ENCODE peak calls at places on chromosomes 3 and 15, in four cellular contexts. X is left ventricle myocardium inferior, B is thoracic aorta, K is coronary artery. Y is an unnamed sample.

GRCh38 chr3:168803536-168803935 is 707.8 kb upstream of the GOLIM4 start:
- DNase-seq in B (no peak), X (no peak), K (no peak), Y (no peak)

GRCh38 chr15:49155110-49155833 is at the start of gene COPS2:
- DNase-seq in K (peak; percentile 95), X (peak; percentile 91), B (peak; percentile 84), Y (peak; percentile 97)

GRCh38 chr3:9183811-9184463 is 65.5 kb downstream of the SRGAP3 start:
- DNase-seq in B (no peak), K (no peak), X (no peak), Y (no peak)

GRCh38 chr3:25820372-25820771 is 30.5 kb downstream of the OXSM start:
- DNase-seq in K (no peak), B (no peak), X (no peak), Y (no peak)

GRCh38 chr15:52011711-52012144 is 7.3 kb upstream of the MAPK6 start:
- DNase-seq in K (no peak), B (no peak), X (no peak), Y (no peak)

GRCh38 chr3:114451561-114452018 is 157.8 kb downstream of the TIGIT start:
- DNase-seq in X (peak; percentile 23), K (no peak), B (no peak), Y (no peak)

GRCh38 chr15:99956022-99956775 is 223.0 kb upstream of the LYSMD4 start:
- DNase-seq in K (peak; percentile 45), X (no peak), B (no peak), Y (no peak)

GRCh38 chr3:184508938-184509337 is 52.6 kb upstream of the EPHB3 start:
- DNase-seq in K (no peak), X (no peak), B (no peak), Y (no peak)

GRCh38 chr3:154759966-154760365 is 320.2 kb upstream of the MME start:
- DNase-seq in K (no peak), X (no peak), B (no peak), Y (no peak)

GRCh38 chr3:46289551-46289950 is 47.3 kb downstream of the CCR3 start:
- DNase-seq in K (no peak), B (no peak), X (no peak), Y (no peak)

GRCh38 chr3:151552589-151552988 is 91.7 kb upstream of the IGSF10 start:
- DNase-seq in B (no peak), K (no peak), X (no peak), Y (no peak)

GRCh38 chr3:183490653-183491052 is 62.2 kb upstream of the MCF2L2 start:
- DNase-seq in X (no peak), B (no peak), K (no peak), Y (no peak)

GRCh38 chr3:12907296-12907695 is 65.9 kb upstream of the RPL32 start:
- DNase-seq in X (no peak), B (no peak), K (no peak), Y (no peak)

GRCh38 chr3:131743126-131743525 is 240.4 kb upstream of the MRPL3 start:
- DNase-seq in B (no peak), X (no peak), K (no peak), Y (no peak)

GRCh38 chr3:159765025-159765859 is 223.4 kb upstream of the IL12A start:
- DNase-seq in X (peak; percentile 70), B (peak; percentile 91), K (peak; percentile 98), Y (no peak)

GRCh38 chr3:56769125-56769709 is 32.5 kb downstream of the ARHGEF3 start:
- DNase-seq in B (no peak), K (no peak), X (no peak), Y (no peak)

GRCh38 chr15:22960587-22960986 is 19.6 kb downstream of the CYFIP1 start:
- DNase-seq in K (no peak), B (no peak), X (no peak), Y (no peak)

GRCh38 chr3:127747751-127748521 is 74.4 kb downstream of the MGLL start:
- DNase-seq in B (peak; percentile 87), K (peak; percentile 92), X (peak; percentile 76), Y (no peak)

GRCh38 chr15:66098019-66098363 is 155.6 kb downstream of the MEGF11 start:
- DNase-seq in K (no peak), B (no peak), X (no peak), Y (no peak)

GRCh38 chr3:58161435-58162398 is 49.1 kb downstream of the DNASE1L3 start:
- DNase-seq in X (no peak), B (peak; percentile 84), K (peak; percentile 85), Y (no peak)

GRCh38 chr3:146124141-146124801 is 36.7 kb downstream of the PLOD2 start:
- DNase-seq in X (no peak), B (no peak), K (no peak), Y (no peak)

GRCh38 chr3:17982211-17982880 is 239.9 kb upstream of the TBC1D5 start:
- DNase-seq in B (no peak), X (no peak), K (no peak), Y (no peak)

GRCh38 chr3:176469694-176470205 is 727.5 kb downstream of the TBL1XR1 start:
- DNase-seq in X (no peak), B (no peak), K (no peak), Y (no peak)

GRCh38 chr3:146035366-146035765 is 125.6 kb downstream of the PLOD2 start:
- DNase-seq in K (no peak), X (no peak), B (no peak), Y (no peak)

GRCh38 chr15:73110246-73110645 is 58.0 kb downstream of the NEO1 start:
- DNase-seq in X (no peak), B (no peak), K (no peak), Y (no peak)

GRCh38 chr15:45522179-45522930 is at the start of gene SLC30A4:
- DNase-seq in K (peak; percentile 78), B (peak; percentile 7), X (peak; percentile 71), Y (peak; percentile 73)

GRCh38 chr3:61562810-61563613 is 1.6 kb downstream of the PTPRG start:
- DNase-seq in K (peak; percentile 78), B (no peak), X (peak; percentile 45), Y (no peak)

GRCh38 chr3:140420621-140421357 is 257.1 kb upstream of the TRIM42 start:
- DNase-seq in K (no peak), B (no peak), X (no peak), Y (no peak)

GRCh38 chr3:185351371-185351770 is 11.6 kb upstream of the MAP3K13 start:
- DNase-seq in B (no peak), X (no peak), K (no peak), Y (no peak)

GRCh38 chr3:108283006-108283405 is 13.3 kb upstream of the HHLA2 start:
- DNase-seq in X (no peak), K (no peak), B (no peak), Y (no peak)

GRCh38 chr3:124770341-124771082 is 40.3 kb downstream of the UMPS start:
- DNase-seq in B (no peak), K (no peak), X (peak; percentile 77), Y (no peak)

GRCh38 chr3:53072653-53073552 is 27.0 kb upstream of the SFMBT1 start:
- DNase-seq in K (peak; percentile 84), X (peak; percentile 82), B (peak; percentile 38), Y (peak; percentile 87)

GRCh38 chr3:69768436-69768835 is 29.2 kb downstream of the MITF start:
- DNase-seq in K (no peak), X (no peak), B (no peak), Y (no peak)

GRCh38 chr15:39125904-39126303 is 455.0 kb upstream of the THBS1 start:
- DNase-seq in B (no peak), X (no peak), K (no peak), Y (peak; percentile 25)

GRCh38 chr15:60661075-60661645 is 182.2 kb upstream of the ICE2 start:
- DNase-seq in X (no peak), B (no peak), K (no peak), Y (no peak)
- H3K27ac ChIP-seq in X (peak overlapping the region; percentile 63), B (peak overlapping the region; percentile 60), K (peak overlapping the region; percentile 72), Y (no peak overlapping the region)

DNA sequence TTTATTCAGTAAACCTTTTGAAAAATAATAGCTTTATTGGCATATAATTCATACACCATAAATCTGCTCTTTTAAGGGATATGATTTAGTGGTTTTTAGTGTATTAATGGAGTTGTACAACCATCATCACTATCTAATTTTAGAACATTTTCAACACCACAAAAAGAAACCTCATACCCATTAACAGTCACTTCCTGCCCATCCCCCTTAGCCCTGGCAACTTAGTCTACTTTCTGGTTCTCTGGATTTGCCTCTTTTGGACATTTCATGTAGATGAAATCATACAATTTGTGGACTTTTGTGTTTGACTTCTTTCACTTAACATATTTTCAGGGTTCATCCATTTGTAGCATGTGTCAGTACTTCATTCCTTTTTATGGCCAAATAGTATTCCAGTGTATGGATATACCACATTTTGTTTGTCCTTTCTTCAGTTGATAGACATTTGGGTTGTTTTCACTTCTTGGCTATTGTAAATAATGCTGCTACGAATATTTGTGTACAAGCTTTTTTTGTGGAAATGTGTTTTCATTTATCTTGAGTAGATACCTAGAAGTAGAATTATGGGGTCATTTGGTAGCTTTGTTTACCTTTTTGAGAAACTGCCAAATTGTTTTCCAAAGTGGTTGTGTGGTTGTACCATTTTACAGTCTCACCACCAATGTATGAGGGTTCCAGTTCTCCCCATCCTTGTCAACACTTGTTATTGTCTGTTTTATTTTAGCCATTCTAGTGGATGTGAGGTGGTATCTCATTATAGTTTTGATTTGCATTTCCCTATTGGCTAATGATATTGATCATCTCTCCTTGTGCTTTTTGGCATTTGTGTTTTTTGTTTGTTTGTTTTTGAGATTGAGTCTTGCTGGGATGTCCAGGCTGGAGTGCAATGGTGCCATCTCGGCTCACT is 45.8 kb downstream of the SMAD3 start:
- DNase-seq in X (no peak), B (no peak), K (no peak), Y (peak; percentile 37)
- H3K4me3 ChIP-seq in X (no peak overlapping the region), B (no peak overlapping the region), K (no peak overlapping the region), Y (no peak overlapping the region)

DNA sequence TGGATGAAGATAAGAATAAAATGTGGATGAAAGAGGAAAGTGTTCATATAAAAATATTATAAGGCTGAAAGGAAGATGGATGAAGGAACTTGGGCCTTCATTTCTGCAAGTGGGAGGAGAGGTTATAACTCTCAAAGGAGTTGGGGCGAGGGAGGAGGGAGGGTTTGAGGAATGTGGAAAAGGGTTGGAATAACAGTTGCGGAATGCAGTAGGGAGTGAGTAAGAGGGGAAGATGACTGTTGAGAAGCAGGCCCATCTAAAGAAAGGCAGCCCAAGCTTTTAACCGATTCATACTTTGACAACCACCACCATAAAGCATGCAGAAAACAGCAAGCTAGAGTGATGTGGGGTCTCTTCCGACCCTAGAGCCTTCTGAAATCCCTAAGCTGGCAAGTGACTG is 8.3 kb upstream of the TM4SF4 start:
- DNase-seq in K (no peak), B (no peak), X (no peak), Y (no peak)
- H3K27ac ChIP-seq in K (peak overlapping the region; percentile 91), B (peak overlapping the region; percentile 65), X (peak overlapping the region; percentile 40), Y (no peak overlapping the region)

DNA sequence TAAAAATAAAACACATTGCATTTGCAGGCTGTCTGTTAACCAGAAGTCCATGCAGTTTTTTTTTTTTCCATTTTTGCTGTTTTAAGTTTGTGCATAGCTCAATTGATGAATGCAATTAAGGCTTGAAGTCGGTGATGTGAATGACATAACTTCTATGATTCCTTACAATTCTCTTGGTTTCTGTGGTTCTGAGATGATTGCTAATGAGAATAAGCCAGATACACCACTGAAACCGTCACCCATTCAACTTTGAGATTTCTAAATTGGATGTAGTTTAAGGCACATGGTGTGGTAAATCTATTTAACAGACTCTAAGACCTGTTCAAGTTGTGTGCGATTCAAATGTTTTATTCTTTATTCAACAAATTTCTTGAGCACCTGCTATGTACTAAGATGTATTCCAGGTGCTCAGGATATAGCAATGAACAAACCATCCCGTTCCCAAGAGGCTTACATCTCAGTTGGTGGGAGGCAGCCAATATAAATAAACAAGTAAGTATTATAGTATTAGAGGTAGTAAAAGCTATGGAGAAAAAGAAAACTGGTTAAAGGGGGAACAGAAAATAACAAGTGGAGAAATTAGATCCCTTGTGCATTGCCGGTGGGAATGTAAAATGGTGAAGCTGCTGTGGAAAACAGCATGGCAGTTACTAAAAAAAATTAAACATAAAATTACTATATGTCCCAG is 4.0 kb downstream of the ITPR1 start:
- DNase-seq in X (no peak), K (no peak), B (no peak), Y (no peak)
- H3K4me3 ChIP-seq in X (peak overlapping the region; percentile 98), K (peak overlapping the region; percentile 95), B (no peak overlapping the region), Y (no peak overlapping the region)